ENCODE peak calls at places on chromosomes 11 and 22, in eight cellular contexts. N is astrocyte of the spinal cord, G is iris pigment epithelial cell, W is Calu3, J is skeletal muscle cell, R is NCI-H460, K is psoas muscle, E is esophagus muscularis mucosa. V is an unnamed sample.

GRCh38 chr22:46618667-46619066 is 1.5 kb upstream of the GRAMD4 start:
- DNase-seq in N (no peak), G (no peak), W (no peak), J (no peak), R (no peak), K (peak; percentile 73), E (no peak), V (no peak)

GRCh38 chr11:60844045-60844869 is 2.3 kb downstream of the CCDC86 start:
- DNase-seq in N (peak; percentile 57), G (peak; percentile 57), W (no peak), J (no peak), R (no peak), K (peak; percentile 38), E (no peak), V (no peak)

GRCh38 chr11:123570939-123571590 is 83.4 kb downstream of the SCN3B start:
- DNase-seq in N (no peak), G (no peak), W (no peak), J (no peak), R (no peak), K (no peak), E (no peak), V (no peak)

GRCh38 chr11:1207451-1208360 is 15.2 kb upstream of the MUC5B start:
- DNase-seq in N (no peak), G (no peak), W (no peak), J (no peak), R (no peak), K (peak; percentile 34), E (no peak), V (no peak)

GRCh38 chr11:30508594-30508993 is 77.6 kb downstream of the MPPED2 start:
- DNase-seq in N (no peak), G (no peak), W (no peak), J (no peak), R (no peak), K (no peak), E (no peak), V (no peak)

GRCh38 chr22:50734986-50735738 is 2.8 kb upstream of the ACR start:
- DNase-seq in N (no peak), G (no peak), W (no peak), J (no peak), R (no peak), K (peak; percentile 20), E (no peak), V (no peak)

GRCh38 chr11:18005376-18006129 is 7.3 kb downstream of the SERGEF start:
- DNase-seq in N (no peak), G (no peak), W (no peak), J (no peak), R (no peak), K (no peak), E (peak; percentile 37), V (no peak)

GRCh38 chr11:1509626-1510255 is 23.2 kb upstream of the MOB2 start:
- DNase-seq in N (no peak), G (no peak), W (no peak), J (no peak), R (no peak), K (peak; percentile 17), E (no peak), V (no peak)

GRCh38 chr11:118645066-118645715 is 34.3 kb downstream of the TREH start:
- DNase-seq in N (no peak), G (no peak), W (no peak), J (no peak), R (no peak), K (no peak), E (no peak), V (no peak)

GRCh38 chr22:33051960-33052839 is 6.0 kb downstream of the SYN3 start:
- DNase-seq in N (no peak), G (no peak), W (no peak), J (no peak), R (no peak), K (no peak), E (no peak), V (no peak)

GRCh38 chr11:17771415-17771814 is 36.8 kb downstream of the KCNC1 start:
- DNase-seq in N (no peak), G (no peak), W (no peak), J (no peak), R (no peak), K (peak; percentile 26), E (no peak), V (no peak)

GRCh38 chr11:130555251-130555841 is 106.9 kb downstream of the ADAMTS15 start:
- DNase-seq in N (peak; percentile 12), G (no peak), W (no peak), J (no peak), R (no peak), K (peak; percentile 68), E (no peak), V (no peak)

GRCh38 chr22:46964773-46965550 is 202.5 kb downstream of the TBC1D22A start:
- DNase-seq in N (no peak), G (no peak), W (no peak), J (no peak), R (no peak), K (peak; percentile 34), E (no peak), V (no peak)

GRCh38 chr11:64037027-64037633 is 1.4 kb downstream of the FLRT1 start:
- DNase-seq in N (no peak), G (no peak), W (no peak), J (no peak), R (no peak), K (no peak), E (no peak), V (no peak)

GRCh38 chr22:47395481-47395880 is 633.0 kb downstream of the TBC1D22A start:
- DNase-seq in N (peak; percentile 59), G (no peak), W (no peak), J (no peak), R (no peak), K (no peak), E (no peak), V (no peak)

GRCh38 chr11:47245586-47246357 is 2.8 kb downstream of the ACP2 start:
- DNase-seq in N (no peak), G (no peak), W (no peak), J (no peak), R (no peak), K (no peak), E (no peak), V (no peak)

GRCh38 chr11:93198221-93198650 is 445 bp upstream of the SLC36A4 start:
- DNase-seq in N (no peak), G (peak; percentile 55), W (no peak), J (peak; percentile 6), R (no peak), K (no peak), E (no peak), V (no peak)

GRCh38 chr11:35313066-35313765 is 106.1 kb downstream of the SLC1A2 start:
- DNase-seq in N (no peak), G (no peak), W (no peak), J (no peak), R (no peak), K (no peak), E (no peak), V (no peak)

GRCh38 chr11:1333091-1333772 is 23.8 kb upstream of the TOLLIP start:
- DNase-seq in N (no peak), G (no peak), W (no peak), J (no peak), R (no peak), K (no peak), E (no peak), V (no peak)

GRCh38 chr22:20721409-20722218 is 52.3 kb upstream of the SERPIND1 start:
- DNase-seq in N (no peak), G (no peak), W (no peak), J (no peak), R (no peak), K (no peak), E (no peak), V (no peak)

V was measured in COLO829.